ENCODE peak calls at places on chromosome 10, in four cellular contexts. One of them, this sample, is unnamed.
A peak's percentile ranks its signal among the peaks of the same experiment; 100 is the strongest.

GRCh38 chr10:127374074-127374680 is 174.9 kb upstream of the NPS start:
- DNase-seq in tibial artery: no peak
- DNase-seq in NCI-H1048: no peak
- DNase-seq in NCI-H69: no peak
- DNase-seq in this sample: peak; percentile 11

GRCh38 chr10:126930506-126931458 is 25.6 kb downstream of the DOCK1 start:
- DNase-seq in tibial artery: no peak
- DNase-seq in NCI-H1048: no peak
- DNase-seq in NCI-H69: no peak
- DNase-seq in this sample: peak; percentile 49

GRCh38 chr10:49539320-49539885 is 482 bp upstream of the ERCC6 start:
- DNase-seq in NCI-H1048: peak; percentile 0
- DNase-seq in tibial artery: peak; percentile 70
- DNase-seq in NCI-H69: peak; percentile 50
- DNase-seq in this sample: peak; percentile 82

GRCh38 chr10:68550747-68551411 is 9.3 kb upstream of the TET1 start:
- DNase-seq in tibial artery: no peak
- DNase-seq in NCI-H69: peak; percentile 74
- DNase-seq in NCI-H1048: no peak
- DNase-seq in this sample: peak; percentile 87

GRCh38 chr10:111298031-111298430 is 221.2 kb downstream of the ADRA2A start:
- DNase-seq in NCI-H1048: no peak
- DNase-seq in tibial artery: no peak
- DNase-seq in NCI-H69: no peak
- DNase-seq in this sample: peak; percentile 39

GRCh38 chr10:132066186-132066585 is 440 bp downstream of the JAKMIP3 start:
- DNase-seq in tibial artery: no peak
- DNase-seq in NCI-H69: no peak
- DNase-seq in NCI-H1048: no peak
- DNase-seq in this sample: no peak

GRCh38 chr10:60237977-60238376 is 151.7 kb downstream of the ANK3 start:
- DNase-seq in NCI-H1048: no peak
- DNase-seq in NCI-H69: no peak
- DNase-seq in tibial artery: no peak
- DNase-seq in this sample: no peak

GRCh38 chr10:113520606-113521481 is 32.0 kb upstream of the HABP2 start:
- DNase-seq in tibial artery: peak; percentile 82
- DNase-seq in NCI-H1048: no peak
- DNase-seq in NCI-H69: peak; percentile 24
- DNase-seq in this sample: peak; percentile 85

GRCh38 chr10:133010095-133010837 is 67.9 kb upstream of the CFAP46 start:
- DNase-seq in tibial artery: no peak
- DNase-seq in NCI-H1048: no peak
- DNase-seq in NCI-H69: no peak
- DNase-seq in this sample: no peak

GRCh38 chr10:116271593-116272496 is 1.2 kb downstream of the GFRA1 start:
- DNase-seq in tibial artery: no peak
- DNase-seq in NCI-H69: peak; percentile 37
- DNase-seq in NCI-H1048: no peak
- DNase-seq in this sample: peak; percentile 68

GRCh38 chr10:127006453-127006852 is 101.2 kb downstream of the DOCK1 start:
- DNase-seq in NCI-H69: no peak
- DNase-seq in NCI-H1048: no peak
- DNase-seq in tibial artery: no peak
- DNase-seq in this sample: no peak

GRCh38 chr10:61063911-61064310 is 119.9 kb upstream of the RHOBTB1 start:
- DNase-seq in NCI-H1048: no peak
- DNase-seq in NCI-H69: no peak
- DNase-seq in tibial artery: no peak
- DNase-seq in this sample: no peak

GRCh38 chr10:44030132-44030531 is 354.8 kb downstream of the CXCL12 start:
- DNase-seq in NCI-H69: no peak
- DNase-seq in tibial artery: no peak
- DNase-seq in NCI-H1048: no peak
- DNase-seq in this sample: peak; percentile 65

GRCh38 chr10:30858499-30858898 is 173.2 kb downstream of the ZNF438 start:
- DNase-seq in tibial artery: no peak
- DNase-seq in NCI-H69: no peak
- DNase-seq in NCI-H1048: no peak
- DNase-seq in this sample: peak; percentile 27

GRCh38 chr10:109191341-109191740 is 732.0 kb downstream of the XPNPEP1 start:
- DNase-seq in NCI-H69: no peak
- DNase-seq in tibial artery: no peak
- DNase-seq in NCI-H1048: no peak
- DNase-seq in this sample: no peak

GRCh38 chr10:124265776-124266467 is 152.8 kb downstream of the OAT start:
- DNase-seq in NCI-H1048: no peak
- DNase-seq in NCI-H69: no peak
- DNase-seq in tibial artery: no peak
- DNase-seq in this sample: no peak

GRCh38 chr10:71748671-71749191 is 24.6 kb downstream of the VSIR start:
- DNase-seq in NCI-H1048: no peak
- DNase-seq in tibial artery: peak; percentile 86
- DNase-seq in NCI-H69: no peak
- DNase-seq in this sample: no peak

GRCh38 chr10:86646532-86646931 is 7.8 kb upstream of the OPN4 start:
- DNase-seq in NCI-H1048: no peak
- DNase-seq in NCI-H69: no peak
- DNase-seq in tibial artery: no peak
- DNase-seq in this sample: no peak

GRCh38 chr10:118827466-118828155 is 72.8 kb upstream of the CACUL1 start:
- DNase-seq in tibial artery: no peak
- DNase-seq in NCI-H69: peak; percentile 12
- DNase-seq in NCI-H1048: no peak
- DNase-seq in this sample: no peak

This sample was measured in left kidney.